ENCODE peak calls at places on chromosomes 12 and 14, in five cellular contexts. Q is activated CD8-positive, alpha-beta memory T cell treated with anti-CD3 and anti-CD28 coated beads for 4 hours; E is stimulated activated CD8-positive, alpha-beta memory T cell treated with anti-CD3 and anti-CD28 coated beads, Interleukin-4, amount 100 ng/mL, for 24 hours; K is heart right ventricle; P is HT1080. B is an unnamed sample.

GRCh38 chr14:103920981-103921854 is 7.0 kb upstream of the TDRD9 start:
- DNase-seq in P (peak; percentile 90), E (peak; percentile 94), K (peak; percentile 91), Q (peak; percentile 89), B (peak; percentile 96)

GRCh38 chr14:40312296-40312695 is 880.1 kb upstream of the FBXO33 start:
- DNase-seq in K (no peak), P (peak; percentile 26), Q (no peak), E (no peak), B (no peak)

GRCh38 chr14:95354834-95355233 is 35.1 kb upstream of the CLMN start:
- DNase-seq in P (no peak), K (no peak), E (no peak), Q (no peak), B (no peak)

GRCh38 chr12:127393460-127393859 is 873.5 kb upstream of the TMEM132C start:
- DNase-seq in P (no peak), Q (no peak), E (no peak), K (no peak), B (no peak)

GRCh38 chr14:37032863-37033262 is 139.5 kb downstream of the SLC25A21 start:
- DNase-seq in K (no peak), E (no peak), P (no peak), Q (no peak), B (no peak)

GRCh38 chr12:52091869-52092268 is 12.4 kb downstream of the SMIM41 start:
- DNase-seq in E (no peak), P (no peak), K (no peak), Q (no peak), B (no peak)

GRCh38 chr12:9760699-9761406 is at the start of gene CD69:
- DNase-seq in P (no peak), K (no peak), E (peak; percentile 48), Q (peak; percentile 62), B (peak; percentile 90)

GRCh38 chr12:89461649-89462612 is 62.7 kb downstream of the GALNT4 start:
- DNase-seq in Q (no peak), P (peak; percentile 84), E (no peak), K (no peak), B (peak; percentile 57)

GRCh38 chr14:101132588-101132987 is 229.1 kb upstream of the RTL1 start:
- DNase-seq in K (no peak), Q (no peak), E (no peak), P (no peak), B (no peak)

GRCh38 chr12:31007636-31008175 is 66.0 kb upstream of the DDX11 start:
- DNase-seq in Q (no peak), P (no peak), K (no peak), E (no peak), B (no peak)

GRCh38 chr12:66449531-66449930 is 147.2 kb downstream of the HELB start:
- DNase-seq in E (no peak), Q (no peak), P (no peak), K (no peak), B (no peak)

GRCh38 chr12:57754411-57755193 is at the start of gene MARCHF9:
- DNase-seq in P (peak; percentile 42), K (peak; percentile 58), Q (peak; percentile 60), E (peak; percentile 76), B (peak; percentile 73)

GRCh38 chr14:94598816-94599655 is 13.2 kb upstream of the SERPINA3 start:
- DNase-seq in P (peak; percentile 99), E (no peak), Q (no peak), K (no peak), B (no peak)

B was measured in naive B cell.